ENCODE peak calls at places on chromosomes 13 and 19, in ten cellular contexts. P is mucosa of descending colon; D is Peyer's patch; Z is fibroblast of pulmonary artery; O is dorsolateral prefrontal cortex; J is cardiac fibroblast; L is left lung; A is transverse colon; Y is neuronal stem cell; M is CD8-positive, alpha-beta memory T cell. H is an unnamed sample.
A peak's percentile ranks its signal among the peaks of the same experiment; 100 is the strongest.

GRCh38 chr19:14433454-14434156 is 499 bp downstream of the PKN1 start:
- DNase-seq in Z (no peak), D (peak; percentile 52), L (peak; percentile 82), M (peak; percentile 75), J (no peak), A (peak; percentile 75), O (no peak), Y (no peak), P (peak; percentile 82), H (no peak)

GRCh38 chr13:94233401-94233800 is 246.1 kb downstream of the DCT start:
- DNase-seq in P (no peak), L (no peak), J (peak; percentile 98), D (no peak), Y (no peak), Z (peak; percentile 97), A (no peak), O (peak; percentile 71), M (no peak), H (peak; percentile 90)

GRCh38 chr19:35206379-35206778 is 22.2 kb downstream of the FAM187B start:
- DNase-seq in Z (no peak), D (peak; percentile 77), M (peak; percentile 74), O (no peak), J (no peak), A (peak; percentile 46), Y (no peak), P (no peak), L (no peak), H (no peak)

GRCh38 chr19:11373166-11373884 is 1.1 kb upstream of the SWSAP1 start:
- DNase-seq in A (no peak), P (peak; percentile 40), Y (peak; percentile 76), L (no peak), J (no peak), D (no peak), M (no peak), Z (peak; percentile 31), O (peak; percentile 87), H (peak; percentile 82)

GRCh38 chr19:45498411-45499195 is at the start of gene PPM1N:
- DNase-seq in D (peak; percentile 63), A (no peak), Y (no peak), P (peak; percentile 63), Z (no peak), O (no peak), J (peak; percentile 28), M (peak; percentile 79), L (peak; percentile 88), H (no peak)

GRCh38 chr19:30105316-30105715 is 163.3 kb downstream of the URI1 start:
- DNase-seq in P (no peak), Z (no peak), J (no peak), M (no peak), A (no peak), L (no peak), D (no peak), Y (no peak), O (no peak), H (no peak)

GRCh38 chr19:41424335-41425173 is 2.6 kb downstream of the B3GNT8 start:
- DNase-seq in Y (no peak), J (no peak), D (no peak), M (no peak), A (no peak), Z (no peak), O (no peak), P (no peak), L (no peak), H (no peak)

GRCh38 chr13:73174521-73175010 is 115.8 kb downstream of the KLF5 start:
- DNase-seq in D (no peak), M (no peak), J (no peak), O (no peak), Z (no peak), A (no peak), Y (no peak), L (no peak), P (no peak), H (no peak)

GRCh38 chr19:16062789-16063188 is 13.5 kb upstream of the TPM4 start:
- DNase-seq in D (peak; percentile 68), P (peak; percentile 83), L (no peak), Z (peak; percentile 62), J (peak; percentile 61), O (no peak), A (peak; percentile 78), M (peak; percentile 78), Y (no peak), H (peak; percentile 38)

GRCh38 chr13:78370231-78370630 is 233.1 kb downstream of the POU4F1 start:
- DNase-seq in P (no peak), L (no peak), Z (no peak), D (no peak), M (no peak), O (no peak), J (no peak), A (no peak), Y (no peak), H (no peak)

GRCh38 chr19:2268861-2269243 is 12.6 kb upstream of the JSRP1 start:
- DNase-seq in Y (no peak), Z (no peak), A (no peak), P (no peak), O (no peak), L (peak; percentile 87), M (no peak), D (no peak), J (no peak), H (no peak)

GRCh38 chr19:2270157-2270571 is 11.8 kb downstream of the PEAK3 start:
- DNase-seq in Y (no peak), O (no peak), Z (no peak), D (no peak), L (peak; percentile 90), M (peak; percentile 65), A (peak; percentile 54), P (peak; percentile 70), J (no peak), H (no peak)

GRCh38 chr19:2266183-2266993 is 10.2 kb upstream of the JSRP1 start:
- DNase-seq in Z (peak; percentile 82), J (peak; percentile 82), Y (no peak), P (peak; percentile 93), O (peak; percentile 76), M (no peak), A (peak; percentile 93), D (peak; percentile 91), L (peak; percentile 97), H (peak; percentile 71)

GRCh38 chr19:2269244-2270156 is 12.5 kb downstream of the PEAK3 start:
- DNase-seq in P (peak; percentile 99), O (peak; percentile 96), M (peak; percentile 99), J (peak; percentile 98), L (peak; percentile 97), Y (peak; percentile 97), A (peak; percentile 99), D (peak; percentile 97), Z (peak; percentile 97), H (peak; percentile 96)

DNA sequence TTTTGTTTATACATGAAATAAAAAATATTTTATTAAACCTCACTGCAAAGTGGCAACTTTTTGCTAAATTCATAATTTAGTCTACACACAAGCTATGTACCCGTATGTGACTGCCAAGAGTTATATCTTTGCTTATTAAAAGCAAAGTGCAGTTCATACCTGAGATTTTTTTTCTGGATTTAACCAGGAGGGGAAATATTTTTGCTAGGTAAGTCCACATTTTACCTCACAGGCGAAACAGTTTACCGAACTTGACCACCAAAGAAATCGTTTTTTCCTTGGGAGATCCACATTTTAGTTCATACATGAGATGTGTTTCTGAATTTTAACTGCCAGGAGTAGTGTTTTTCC is 12.2 kb upstream of the JSRP1 start:
- DNase-seq in O (no peak), J (no peak), M (no peak), P (no peak), Z (no peak), L (no peak), A (no peak), Y (no peak), D (no peak), H (no peak)
- H3K4me3 ChIP-seq in O (peak overlapping the region; percentile 89), J (no peak overlapping the region), M (peak overlapping the region; percentile 68), P (no peak overlapping the region), Z (peak overlapping the region; percentile 68), L (peak overlapping the region; percentile 99), A (peak overlapping the region; percentile 94), Y (peak overlapping the region; percentile 100), D (no peak overlapping the region), H (peak overlapping the region; percentile 70)

DNA sequence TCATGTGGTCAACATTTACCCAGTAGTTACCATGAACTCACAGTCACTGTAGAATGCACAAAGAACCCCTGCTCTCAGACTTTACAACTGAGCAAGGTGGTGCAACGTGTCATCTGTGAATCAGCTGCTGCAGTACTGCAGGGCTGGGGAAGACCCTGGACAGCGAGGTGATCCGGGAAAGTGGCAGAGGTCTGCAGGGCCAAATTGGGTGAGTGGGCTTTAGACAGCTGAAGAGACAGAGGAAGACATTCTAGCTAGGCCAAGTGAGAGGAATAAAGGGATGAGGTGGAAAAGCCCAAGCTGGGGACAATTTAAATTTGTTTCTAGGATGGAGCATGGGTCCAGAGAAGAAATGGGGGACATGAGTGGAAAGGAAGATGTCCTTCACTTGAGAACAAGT is 270.5 kb downstream of the DCLK1 start:
- DNase-seq in P (no peak), Z (peak; percentile 16), L (no peak), A (no peak), Y (no peak), M (no peak), D (no peak), J (peak; percentile 18), O (no peak), H (no peak)
- H3K4me3 ChIP-seq in P (no peak overlapping the region), Z (no peak overlapping the region), L (no peak overlapping the region), A (no peak overlapping the region), Y (no peak overlapping the region), M (no peak overlapping the region), D (no peak overlapping the region), J (no peak overlapping the region), O (no peak overlapping the region), H (no peak overlapping the region)

DNA sequence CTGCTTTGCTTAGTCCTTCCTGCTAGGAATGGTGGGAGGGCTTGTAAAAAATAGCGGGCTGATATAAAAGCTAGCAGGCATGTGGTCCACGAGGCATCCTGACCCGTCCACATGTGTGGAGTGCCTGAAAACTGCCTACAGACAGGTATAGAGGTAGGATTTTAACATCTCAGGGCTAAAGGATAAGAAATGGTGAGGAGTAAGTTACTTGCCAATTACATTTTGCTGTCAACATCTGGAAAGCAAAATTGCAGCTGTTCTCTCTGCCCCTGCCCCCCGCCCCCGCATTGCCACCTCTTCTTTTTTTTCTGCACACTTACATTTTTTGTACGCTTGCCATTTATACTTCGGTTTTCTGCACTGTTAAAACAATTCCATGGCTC is 21.0 kb downstream of the NFIX start:
- DNase-seq in Z (no peak), A (no peak), Y (no peak), D (no peak), M (no peak), P (no peak), L (peak; percentile 9), J (no peak), O (no peak), H (no peak)
- H3K4me3 ChIP-seq in Z (no peak overlapping the region), A (no peak overlapping the region), Y (no peak overlapping the region), D (no peak overlapping the region), M (no peak overlapping the region), P (no peak overlapping the region), L (no peak overlapping the region), J (no peak overlapping the region), O (peak overlapping the region; percentile 30), H (no peak overlapping the region)

DNA sequence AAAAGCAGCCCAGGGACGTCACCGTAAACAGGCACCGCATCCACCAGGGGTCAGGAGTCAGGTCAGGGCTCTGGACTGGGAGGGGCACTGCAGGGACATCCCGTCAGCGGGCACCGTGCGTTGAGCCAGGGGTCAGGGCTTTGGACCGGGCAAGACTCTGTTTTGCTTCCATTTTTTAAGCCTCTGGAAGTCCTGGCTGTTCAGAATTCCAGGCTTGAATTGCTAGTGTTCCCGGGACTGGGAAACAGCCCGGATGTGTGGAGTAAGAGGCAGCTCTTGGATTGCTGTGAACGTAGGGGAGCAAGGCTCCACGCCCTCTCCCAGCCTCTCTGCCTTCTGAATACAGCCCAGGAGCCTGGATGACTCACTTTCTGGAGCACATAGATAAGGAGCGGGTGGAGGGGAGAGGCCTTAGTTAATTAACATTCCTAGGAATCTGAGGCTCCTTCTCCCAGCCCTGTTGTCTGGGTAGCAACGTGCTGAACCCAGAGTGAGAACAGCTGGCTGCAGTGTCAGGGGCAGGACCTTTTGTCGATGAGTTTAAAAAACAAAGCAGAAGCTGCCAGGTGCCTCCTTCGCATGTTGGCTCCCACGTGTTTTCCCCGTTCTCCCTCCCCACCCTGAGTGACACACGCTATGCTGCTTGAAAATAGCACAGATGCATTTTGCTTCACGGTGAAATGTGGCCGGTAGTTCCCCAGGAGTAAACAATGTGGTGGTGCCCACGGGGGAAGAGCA is 21.9 kb downstream of the ATP11A start:
- DNase-seq in J (peak; percentile 86), D (peak; percentile 21), Y (peak; percentile 91), Z (peak; percentile 97), O (peak; percentile 64), P (peak; percentile 60), M (no peak), A (peak; percentile 78), L (peak; percentile 80), H (peak; percentile 97)
- H3K4me3 ChIP-seq in J (peak overlapping the region; percentile 24), D (no peak overlapping the region), Y (peak overlapping the region; percentile 10), Z (peak overlapping the region; percentile 49), O (peak overlapping the region; percentile 14), P (no peak overlapping the region), M (no peak overlapping the region), A (no peak overlapping the region), L (no peak overlapping the region), H (peak overlapping the region; percentile 19)